ENCODE peak calls at places on chromosomes 4 and X, in seven cellular contexts. N, X, J, F, R, O and U are unnamed samples.

GRCh38 chr4:159227984-159228383 is 125.1 kb downstream of the RAPGEF2 start:
- DNase-seq in F (peak; percentile 30), O (peak; percentile 80), J (peak; percentile 54), X (no peak), R (peak; percentile 79), N (peak; percentile 88), U (peak; percentile 81)

GRCh38 chrX:123626962-123627361 is 105.9 kb downstream of the THOC2 start:
- DNase-seq in O (no peak), N (no peak), J (no peak), R (no peak), X (no peak), F (no peak), U (no peak)

GRCh38 chr4:5998333-5998936 is 19.8 kb downstream of the C4orf50 start:
- DNase-seq in O (peak; percentile 74), F (peak; percentile 61), X (peak; percentile 41), R (peak; percentile 59), N (peak; percentile 50), J (no peak), U (peak; percentile 43)

GRCh38 chr4:47372561-47372960 is 90.9 kb downstream of the COMMD8 start:
- DNase-seq in J (no peak), X (no peak), O (no peak), R (no peak), N (no peak), F (no peak), U (no peak)

GRCh38 chrX:122094611-122095010 is 1047.2 kb downstream of the GLUD2 start:
- DNase-seq in R (no peak), F (no peak), O (no peak), X (no peak), N (no peak), J (no peak), U (no peak)

GRCh38 chrX:109886122-109886761 is 116.7 kb upstream of the TMEM164 start:
- DNase-seq in F (peak; percentile 57), X (peak; percentile 51), O (no peak), R (peak; percentile 31), N (no peak), J (no peak), U (no peak)

GRCh38 chr4:125434136-125434535 is 119.4 kb downstream of the FAT4 start:
- DNase-seq in O (no peak), X (no peak), J (no peak), R (no peak), N (no peak), F (no peak), U (no peak)

GRCh38 chr4:163651761-163652160 is 157.3 kb downstream of the TMA16 start:
- DNase-seq in R (no peak), J (no peak), N (peak; percentile 20), O (no peak), F (no peak), X (no peak), U (no peak)

GRCh38 chrX:71154196-71154595 is 9.6 kb downstream of the NLGN3 start:
- DNase-seq in J (no peak), N (no peak), O (no peak), R (no peak), X (no peak), F (no peak), U (no peak)

GRCh38 chr4:128060130-128060619 is 937 bp upstream of the LARP1B start:
- DNase-seq in X (no peak), J (no peak), O (no peak), N (no peak), R (no peak), F (no peak), U (no peak)

GRCh38 chr4:76782837-76783236 is 115.1 kb downstream of the SOWAHB start:
- DNase-seq in N (no peak), X (no peak), J (no peak), O (no peak), R (no peak), F (no peak), U (no peak)

GRCh38 chr4:76153356-76153755 is 5.2 kb upstream of the NUP54 start:
- DNase-seq in F (no peak), J (no peak), O (no peak), X (no peak), N (no peak), R (no peak), U (no peak)

GRCh38 chrX:39242187-39242586 is 440.9 kb downstream of the MID1IP1 start:
- DNase-seq in F (peak; percentile 41), R (peak; percentile 26), O (no peak), J (no peak), N (no peak), X (no peak), U (no peak)

GRCh38 chr4:60992037-60992436 is 208.1 kb upstream of the ADGRL3 start:
- DNase-seq in F (no peak), R (no peak), N (no peak), X (no peak), J (no peak), O (no peak), U (no peak)

GRCh38 chr4:48963042-48963679 is 22.9 kb upstream of the CWH43 start:
- DNase-seq in O (no peak), R (peak; percentile 74), N (peak; percentile 49), F (peak; percentile 86), X (peak; percentile 70), J (peak; percentile 58), U (peak; percentile 71)

DNA sequence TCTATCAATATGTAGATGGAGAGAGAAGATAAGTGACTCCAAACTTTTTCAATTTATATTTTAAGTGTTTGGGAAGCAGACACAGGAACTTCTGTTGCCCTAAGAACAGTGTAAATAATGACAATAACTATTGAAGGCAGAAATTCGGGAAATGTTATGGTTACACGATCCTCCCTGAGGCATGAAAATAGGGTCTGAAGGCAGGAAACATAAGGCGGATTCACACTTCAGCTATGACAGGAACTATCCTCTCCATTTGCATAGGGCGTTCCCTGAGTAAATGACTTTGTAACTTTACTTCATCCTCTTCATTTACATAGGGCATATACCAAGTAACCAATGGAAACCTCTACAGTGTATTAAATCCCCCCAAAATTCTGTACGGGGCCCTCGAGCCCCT is 2504.4 kb downstream of the ARAP2 start:
- DNase-seq in X (no peak), F (no peak), R (no peak), N (no peak), J (no peak), O (no peak), U (no peak)
- H3K27ac ChIP-seq in X (no peak overlapping the region), F (peak overlapping the region; percentile 12), R (no peak overlapping the region), N (no peak overlapping the region), J (no peak overlapping the region), O (no peak overlapping the region), U (no peak overlapping the region)

GRCh38 chrX:43808231-43808630 is 74.0 kb downstream of the MAOB start:
- DNase-seq in O (no peak), J (no peak), N (no peak), X (no peak), F (no peak), R (no peak), U (no peak)

GRCh38 chrX:43805579-43805978 is 76.7 kb downstream of the MAOB start:
- DNase-seq in O (no peak), F (peak; percentile 1), R (no peak), X (no peak), N (no peak), J (no peak), U (no peak)

GRCh38 chrX:43813898-43814297 is 68.4 kb downstream of the MAOB start:
- DNase-seq in J (no peak), F (peak; percentile 29), N (no peak), X (no peak), R (no peak), O (no peak), U (no peak)

GRCh38 chrX:43813319-43813718 is 68.9 kb downstream of the MAOB start:
- DNase-seq in J (no peak), N (no peak), O (no peak), F (no peak), X (no peak), R (no peak), U (no peak)

DNA sequence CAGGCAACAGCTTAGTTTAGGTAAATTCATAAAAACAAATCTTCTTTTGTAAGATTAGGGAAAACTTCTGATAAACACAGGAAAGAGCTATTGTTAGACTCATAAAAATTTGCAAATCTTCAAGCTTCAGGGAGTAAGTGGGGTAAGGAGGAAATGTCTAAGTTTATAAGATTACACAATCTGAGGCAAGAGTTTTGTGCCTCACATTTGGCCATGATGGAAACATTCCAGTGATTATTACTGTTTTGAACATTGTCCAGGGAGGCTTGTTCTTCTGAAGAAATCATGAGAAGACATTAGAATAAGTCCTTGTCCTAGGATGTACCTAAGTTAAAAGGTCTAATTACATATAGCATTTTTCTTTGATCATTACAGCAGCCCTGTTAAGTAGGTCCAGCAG is 72.8 kb downstream of the MAOB start:
- DNase-seq in N (no peak), F (no peak), O (no peak), X (no peak), R (no peak), J (no peak), U (no peak)
- H3K4me1 ChIP-seq in N (no peaks in the 10 kb centered on the region), F (no peaks in the 10 kb centered on the region), O (no peaks in the 10 kb centered on the region), X (no peaks in the 10 kb centered on the region), R (no peaks in the 10 kb centered on the region), J (no peaks in the 10 kb centered on the region), U (no peaks in the 10 kb centered on the region)

DNA sequence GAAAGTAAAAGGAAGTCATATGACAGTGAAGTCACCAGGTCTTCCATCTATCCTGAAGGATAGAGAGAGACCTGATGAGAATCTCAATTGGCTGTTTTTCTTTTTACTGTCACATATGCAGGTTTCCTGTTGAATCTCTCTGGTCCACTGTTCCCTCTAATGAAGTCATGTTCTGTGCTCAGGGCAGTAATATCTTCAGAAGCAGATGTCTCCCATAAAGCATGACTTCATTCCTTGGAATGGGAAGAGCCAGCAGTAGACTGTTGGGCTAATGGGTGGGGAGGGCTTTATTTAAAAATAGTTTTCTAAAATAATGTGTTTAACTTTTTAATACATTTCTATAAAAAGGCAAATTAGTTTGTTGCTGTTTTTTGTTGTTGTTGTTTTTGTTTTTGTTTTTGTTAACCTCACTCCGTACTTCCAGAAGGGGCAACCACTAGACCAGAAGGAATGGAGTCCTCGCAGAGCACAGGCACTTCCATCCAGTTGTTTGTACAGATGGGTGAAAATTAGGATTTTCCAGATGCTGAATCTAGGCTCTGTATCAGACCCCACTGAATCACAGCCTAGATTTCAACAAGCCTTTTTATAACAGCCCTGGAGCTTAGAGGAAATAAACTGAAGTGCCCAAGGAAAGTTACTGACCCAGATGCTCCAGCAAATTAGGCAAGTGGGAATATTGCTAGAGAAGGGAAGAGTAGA is 54.2 kb downstream of the AWAT2 start:
- DNase-seq in O (no peak), J (no peak), F (no peak), N (no peak), R (no peak), X (no peak), U (no peak)
- H3K27ac ChIP-seq in O (no peak overlapping the region), J (no peak overlapping the region), F (no peak overlapping the region), N (no peak overlapping the region), R (no peak overlapping the region), X (no peak overlapping the region), U (no peak overlapping the region)

GRCh38 chr4:41141910-41142309 is 72.4 kb downstream of the APBB2 start:
- DNase-seq in F (peak; percentile 19), J (no peak), R (no peak), N (no peak), X (no peak), O (no peak), U (no peak)

GRCh38 chr4:41144812-41145211 is 69.5 kb downstream of the APBB2 start:
- DNase-seq in F (no peak), J (no peak), O (no peak), R (no peak), N (no peak), X (no peak), U (no peak)

GRCh38 chr4:41143721-41144379 is 70.5 kb downstream of the APBB2 start:
- DNase-seq in X (no peak), J (no peak), F (no peak), N (no peak), R (no peak), O (no peak), U (no peak)

GRCh38 chr4:41142356-41142755 is 72.0 kb downstream of the APBB2 start:
- DNase-seq in X (no peak), F (no peak), N (no peak), J (no peak), O (no peak), R (no peak), U (no peak)

GRCh38 chr4:41142946-41143720 is 71.2 kb downstream of the APBB2 start:
- DNase-seq in O (no peak), X (no peak), F (no peak), J (peak; percentile 64), R (no peak), N (peak; percentile 53), U (peak; percentile 62)
- H3K4me1 ChIP-seq in O (peaks cover 59% of the 10 kb centered on the region), X (peaks cover 39% of the 10 kb centered on the region), F (peaks cover 44% of the 10 kb centered on the region), J (peaks cover 3% of the 10 kb centered on the region), R (peaks cover 49% of the 10 kb centered on the region), N (peaks cover 3% of the 10 kb centered on the region), U (peaks cover 8% of the 10 kb centered on the region)